ENCODE peak calls at places on chromosome 19, in six cellular contexts. One of them, this sample, is unnamed.

GRCh38 chr19:43526884-43527859 is at the start of gene ETHE1:
- DNase-seq in fibroblast of pulmonary artery: peak
- DNase-seq in T-helper 1 cell: peak
- DNase-seq in endodermal cell: peak
- DNase-seq in astrocyte: no peak
- DNase-seq in kidney epithelial cell: no peak
- DNase-seq in this sample: peak

GRCh38 chr19:7542556-7543348 is 7.2 kb downstream of the PNPLA6 start:
- DNase-seq in T-helper 1 cell: no peak
- DNase-seq in kidney epithelial cell: no peak
- DNase-seq in fibroblast of pulmonary artery: no peak
- DNase-seq in astrocyte: no peak
- DNase-seq in endodermal cell: no peak
- DNase-seq in this sample: no peak

GRCh38 chr19:10238172-10238783 is 7.1 kb upstream of the S1PR2 start:
- DNase-seq in fibroblast of pulmonary artery: peak
- DNase-seq in astrocyte: no peak
- DNase-seq in endodermal cell: no peak
- DNase-seq in T-helper 1 cell: no peak
- DNase-seq in kidney epithelial cell: no peak
- DNase-seq in this sample: no peak

GRCh38 chr19:46849610-46850009 is 1.0 kb downstream of the AP2S1 start:
- DNase-seq in fibroblast of pulmonary artery: no peak
- DNase-seq in T-helper 1 cell: no peak
- DNase-seq in astrocyte: no peak
- DNase-seq in kidney epithelial cell: no peak
- DNase-seq in endodermal cell: peak
- DNase-seq in this sample: no peak

GRCh38 chr19:38055040-38055439 is 148.0 kb downstream of the SIPA1L3 start:
- DNase-seq in fibroblast of pulmonary artery: no peak
- DNase-seq in astrocyte: no peak
- DNase-seq in endodermal cell: peak
- DNase-seq in kidney epithelial cell: no peak
- DNase-seq in T-helper 1 cell: no peak
- DNase-seq in this sample: no peak

GRCh38 chr19:17555929-17556813 is 722 bp downstream of the COLGALT1 start:
- DNase-seq in kidney epithelial cell: no peak
- DNase-seq in fibroblast of pulmonary artery: peak
- DNase-seq in astrocyte: peak
- DNase-seq in endodermal cell: peak
- DNase-seq in T-helper 1 cell: peak
- DNase-seq in this sample: no peak

GRCh38 chr19:17590780-17591688 is 35.6 kb downstream of the COLGALT1 start:
- DNase-seq in T-helper 1 cell: no peak
- DNase-seq in fibroblast of pulmonary artery: no peak
- DNase-seq in astrocyte: no peak
- DNase-seq in endodermal cell: no peak
- DNase-seq in kidney epithelial cell: no peak
- DNase-seq in this sample: no peak

GRCh38 chr19:38486731-38487336 is 53.3 kb downstream of the RYR1 start:
- DNase-seq in fibroblast of pulmonary artery: no peak
- DNase-seq in T-helper 1 cell: no peak
- DNase-seq in astrocyte: no peak
- DNase-seq in kidney epithelial cell: no peak
- DNase-seq in endodermal cell: no peak
- DNase-seq in this sample: no peak

GRCh38 chr19:17871878-17872250 is at the start of gene SLC5A5:
- DNase-seq in T-helper 1 cell: no peak
- DNase-seq in endodermal cell: peak
- DNase-seq in kidney epithelial cell: no peak
- DNase-seq in astrocyte: no peak
- DNase-seq in fibroblast of pulmonary artery: no peak
- DNase-seq in this sample: no peak

GRCh38 chr19:49851456-49852259 is 699 bp downstream of the PTOV1 start:
- DNase-seq in kidney epithelial cell: no peak
- DNase-seq in T-helper 1 cell: no peak
- DNase-seq in astrocyte: no peak
- DNase-seq in endodermal cell: peak
- DNase-seq in fibroblast of pulmonary artery: no peak
- DNase-seq in this sample: no peak

GRCh38 chr19:955803-956746 is 28.1 kb upstream of the WDR18 start:
- DNase-seq in astrocyte: no peak
- DNase-seq in endodermal cell: no peak
- DNase-seq in fibroblast of pulmonary artery: no peak
- DNase-seq in T-helper 1 cell: no peak
- DNase-seq in kidney epithelial cell: no peak
- DNase-seq in this sample: no peak

GRCh38 chr19:29404951-29405727 is 120.7 kb upstream of the VSTM2B start:
- DNase-seq in fibroblast of pulmonary artery: no peak
- DNase-seq in kidney epithelial cell: no peak
- DNase-seq in endodermal cell: peak
- DNase-seq in astrocyte: no peak
- DNase-seq in T-helper 1 cell: no peak
- DNase-seq in this sample: no peak

GRCh38 chr19:46859637-46860124 is 1.1 kb upstream of the ARHGAP35 start:
- DNase-seq in astrocyte: no peak
- DNase-seq in kidney epithelial cell: no peak
- DNase-seq in T-helper 1 cell: no peak
- DNase-seq in fibroblast of pulmonary artery: no peak
- DNase-seq in endodermal cell: no peak
- DNase-seq in this sample: no peak

GRCh38 chr19:41868120-41868988 is 8.3 kb downstream of the RPS19 start:
- DNase-seq in endodermal cell: peak
- DNase-seq in fibroblast of pulmonary artery: no peak
- DNase-seq in astrocyte: no peak
- DNase-seq in kidney epithelial cell: no peak
- DNase-seq in T-helper 1 cell: no peak
- DNase-seq in this sample: no peak

GRCh38 chr19:46975011-46975917 is 44.4 kb upstream of the NPAS1 start:
- DNase-seq in kidney epithelial cell: no peak
- DNase-seq in astrocyte: peak
- DNase-seq in T-helper 1 cell: no peak
- DNase-seq in endodermal cell: no peak
- DNase-seq in fibroblast of pulmonary artery: no peak
- DNase-seq in this sample: no peak

GRCh38 chr19:43778651-43779050 is 2.1 kb downstream of the KCNN4 start:
- DNase-seq in T-helper 1 cell: no peak
- DNase-seq in fibroblast of pulmonary artery: no peak
- DNase-seq in endodermal cell: no peak
- DNase-seq in astrocyte: no peak
- DNase-seq in kidney epithelial cell: no peak
- DNase-seq in this sample: no peak

GRCh38 chr19:50803633-50804419 is 13.6 kb downstream of the ACP4 start:
- DNase-seq in T-helper 1 cell: no peak
- DNase-seq in fibroblast of pulmonary artery: no peak
- DNase-seq in endodermal cell: no peak
- DNase-seq in astrocyte: no peak
- DNase-seq in kidney epithelial cell: no peak
- DNase-seq in this sample: no peak

GRCh38 chr19:35641515-35642151 is at the start of gene ETV2:
- DNase-seq in astrocyte: no peak
- DNase-seq in endodermal cell: peak
- DNase-seq in fibroblast of pulmonary artery: peak
- DNase-seq in kidney epithelial cell: no peak
- DNase-seq in T-helper 1 cell: peak
- DNase-seq in this sample: no peak

This sample was measured in activated T-cell treated with anti-CD3 and anti-CD28 coated beads for 48 hours.